ENCODE peak calls at places on chromosome 1, in nine cellular contexts. One of them, this sample, is unnamed.

GRCh38 chr1:241688940-241689368 is 36.9 kb downstream of the WDR64 start:
- DNase-seq in adipocyte: peak
- DNase-seq in effector CD4-positive, alpha-beta T cell: no peak
- DNase-seq in RPMI7951: peak
- DNase-seq in COR-L47: no peak
- DNase-seq in CD4-positive, alpha-beta T cell: no peak
- DNase-seq in NCI-H1105 treated with DMSO at 0.1 percent for 48 hours: no peak
- DNase-seq in posterior cingulate gyrus: no peak
- DNase-seq in endothelial cell of umbilical vein: no peak
- DNase-seq in this sample: no peak

GRCh38 chr1:225447649-225448048 is 19.8 kb upstream of the LBR start:
- DNase-seq in RPMI7951: no peak
- DNase-seq in NCI-H1105 treated with DMSO at 0.1 percent for 48 hours: no peak
- DNase-seq in COR-L47: no peak
- DNase-seq in adipocyte: no peak
- DNase-seq in effector CD4-positive, alpha-beta T cell: no peak
- DNase-seq in CD4-positive, alpha-beta T cell: no peak
- DNase-seq in endothelial cell of umbilical vein: no peak
- DNase-seq in posterior cingulate gyrus: peak
- DNase-seq in this sample: peak

GRCh38 chr1:96387785-96388184 is 333.8 kb upstream of the PTBP2 start:
- DNase-seq in endothelial cell of umbilical vein: peak
- DNase-seq in NCI-H1105 treated with DMSO at 0.1 percent for 48 hours: no peak
- DNase-seq in posterior cingulate gyrus: no peak
- DNase-seq in effector CD4-positive, alpha-beta T cell: no peak
- DNase-seq in COR-L47: no peak
- DNase-seq in CD4-positive, alpha-beta T cell: no peak
- DNase-seq in RPMI7951: no peak
- DNase-seq in adipocyte: no peak
- DNase-seq in this sample: no peak

GRCh38 chr1:157090771-157091170 is 8.8 kb downstream of the ETV3L start:
- DNase-seq in COR-L47: no peak
- DNase-seq in endothelial cell of umbilical vein: no peak
- DNase-seq in CD4-positive, alpha-beta T cell: no peak
- DNase-seq in effector CD4-positive, alpha-beta T cell: no peak
- DNase-seq in adipocyte: no peak
- DNase-seq in RPMI7951: peak
- DNase-seq in posterior cingulate gyrus: no peak
- DNase-seq in NCI-H1105 treated with DMSO at 0.1 percent for 48 hours: no peak
- DNase-seq in this sample: no peak

GRCh38 chr1:245156736-245157505 is 2.1 kb downstream of the KIF26B start:
- DNase-seq in NCI-H1105 treated with DMSO at 0.1 percent for 48 hours: peak
- DNase-seq in posterior cingulate gyrus: peak
- DNase-seq in effector CD4-positive, alpha-beta T cell: no peak
- DNase-seq in CD4-positive, alpha-beta T cell: no peak
- DNase-seq in RPMI7951: peak
- DNase-seq in adipocyte: peak
- DNase-seq in endothelial cell of umbilical vein: no peak
- DNase-seq in COR-L47: peak
- DNase-seq in this sample: no peak

GRCh38 chr1:116089870-116090269 is 21.3 kb upstream of the MAB21L3 start:
- DNase-seq in NCI-H1105 treated with DMSO at 0.1 percent for 48 hours: no peak
- DNase-seq in CD4-positive, alpha-beta T cell: no peak
- DNase-seq in RPMI7951: no peak
- DNase-seq in adipocyte: no peak
- DNase-seq in effector CD4-positive, alpha-beta T cell: no peak
- DNase-seq in endothelial cell of umbilical vein: no peak
- DNase-seq in COR-L47: no peak
- DNase-seq in posterior cingulate gyrus: no peak
- DNase-seq in this sample: no peak

GRCh38 chr1:21332691-21333449 is 42.6 kb upstream of the ECE1 start:
- DNase-seq in RPMI7951: no peak
- DNase-seq in effector CD4-positive, alpha-beta T cell: no peak
- DNase-seq in endothelial cell of umbilical vein: no peak
- DNase-seq in posterior cingulate gyrus: no peak
- DNase-seq in NCI-H1105 treated with DMSO at 0.1 percent for 48 hours: no peak
- DNase-seq in COR-L47: no peak
- DNase-seq in adipocyte: no peak
- DNase-seq in CD4-positive, alpha-beta T cell: no peak
- DNase-seq in this sample: no peak

GRCh38 chr1:27873671-27874384 is 1.5 kb downstream of the THEMIS2 start:
- DNase-seq in adipocyte: no peak
- DNase-seq in posterior cingulate gyrus: no peak
- DNase-seq in effector CD4-positive, alpha-beta T cell: no peak
- DNase-seq in NCI-H1105 treated with DMSO at 0.1 percent for 48 hours: no peak
- DNase-seq in COR-L47: no peak
- DNase-seq in RPMI7951: no peak
- DNase-seq in endothelial cell of umbilical vein: peak
- DNase-seq in CD4-positive, alpha-beta T cell: no peak
- DNase-seq in this sample: no peak

GRCh38 chr1:201266774-201267173 is 16.5 kb upstream of the PKP1 start:
- DNase-seq in endothelial cell of umbilical vein: no peak
- DNase-seq in effector CD4-positive, alpha-beta T cell: no peak
- DNase-seq in RPMI7951: peak
- DNase-seq in COR-L47: peak
- DNase-seq in adipocyte: peak
- DNase-seq in NCI-H1105 treated with DMSO at 0.1 percent for 48 hours: no peak
- DNase-seq in posterior cingulate gyrus: no peak
- DNase-seq in CD4-positive, alpha-beta T cell: no peak
- DNase-seq in this sample: no peak